ENCODE peak calls at places on chromosomes 3 and 15, in nine cellular contexts. O is endothelial cell of umbilical vein, H is GM12878, K is WTC11, Q is A549, F is HCT116, G is H1, Y is SK-N-SH, W is K562. N is an unnamed sample.

GRCh38 chr3:70981252-70981933 is 602.1 kb downstream of the FOXP1 start:
- DNase-seq in O (peak), H (no peak), K (no peak), Q (no peak), F (no peak), G (no peak), Y (no peak), W (no peak), N (no peak)

GRCh38 chr3:185537369-185537970 is 14.9 kb downstream of the LIPH start:
- DNase-seq in O (peak), H (peak), K (no peak), Q (peak), F (peak), G (no peak), Y (no peak), W (peak), N (peak)

GRCh38 chr3:132596326-132596725 is 744 bp upstream of the ACKR4 start:
- DNase-seq in O (no peak), H (no peak), K (no peak), Q (no peak), F (no peak), G (no peak), Y (no peak), W (no peak), N (no peak)

GRCh38 chr3:129013491-129013891 is 12.4 kb downstream of the EFCC1 start:
- DNase-seq in O (no peak), H (no peak), K (no peak), Q (peak), F (no peak), G (no peak), Y (no peak), W (peak), N (no peak)

GRCh38 chr3:178419078-178419477 is 117.2 kb upstream of the KCNMB2 start:
- DNase-seq in O (no peak), H (no peak), K (no peak), Q (no peak), F (no peak), G (no peak), Y (no peak), W (no peak), N (no peak)

GRCh38 chr3:128800241-128801187 is 74.5 kb downstream of the RAB7A start:
- DNase-seq in O (no peak), H (no peak), K (no peak), Q (no peak), F (no peak), G (no peak), Y (no peak), W (no peak), N (no peak)

GRCh38 chr3:170780955-170781354 is 89.0 kb downstream of the RPL22L1 start:
- DNase-seq in O (no peak), H (no peak), K (no peak), Q (no peak), F (no peak), G (no peak), Y (no peak), W (no peak), N (no peak)

GRCh38 chr3:10743366-10744097 is 72.5 kb upstream of the SLC6A11 start:
- DNase-seq in O (no peak), H (no peak), K (no peak), Q (no peak), F (no peak), G (no peak), Y (no peak), W (no peak), N (no peak)

GRCh38 chr3:80677796-80678195 is 910.0 kb upstream of the ROBO1 start:
- DNase-seq in O (peak), H (no peak), K (no peak), Q (no peak), F (no peak), G (no peak), Y (no peak), W (no peak), N (peak)

GRCh38 chr3:35639251-35640185 is at the start of gene ARPP21:
- DNase-seq in O (peak), H (no peak), K (peak), Q (peak), F (no peak), G (peak), Y (peak), W (no peak), N (peak)

GRCh38 chr15:34588046-34588674 is 4.7 kb upstream of the GOLGA8B start:
- DNase-seq in O (peak), H (no peak), K (peak), Q (peak), F (peak), G (peak), Y (peak), W (peak), N (peak)

GRCh38 chr3:114418107-114418506 is 124.3 kb downstream of the TIGIT start:
- DNase-seq in O (no peak), H (no peak), K (no peak), Q (no peak), F (no peak), G (no peak), Y (no peak), W (no peak), N (no peak)

GRCh38 chr3:122943828-122944190 is 83.8 kb downstream of the SEMA5B start:
- DNase-seq in O (no peak), H (no peak), K (no peak), Q (no peak), F (no peak), G (no peak), Y (no peak), W (no peak), N (no peak)

GRCh38 chr3:157523814-157524213 is 20.6 kb upstream of the VEPH1 start:
- DNase-seq in O (no peak), H (no peak), K (no peak), Q (no peak), F (no peak), G (no peak), Y (no peak), W (no peak), N (no peak)

GRCh38 chr3:193805448-193805847 is 212.4 kb downstream of the OPA1 start:
- DNase-seq in O (peak), H (no peak), K (no peak), Q (peak), F (peak), G (no peak), Y (peak), W (peak), N (no peak)

GRCh38 chr3:34634939-34635338 is 836.5 kb downstream of the PDCD6IP start:
- DNase-seq in O (no peak), H (no peak), K (no peak), Q (no peak), F (no peak), G (no peak), Y (no peak), W (no peak), N (no peak)

GRCh38 chr3:158106773-158107461 is 697 bp upstream of the SHOX2 start:
- DNase-seq in O (peak), H (no peak), K (peak), Q (peak), F (no peak), G (peak), Y (peak), W (no peak), N (no peak)

GRCh38 chr15:64547275-64547674 is 86.9 kb downstream of the ZNF609 start:
- DNase-seq in O (no peak), H (no peak), K (no peak), Q (no peak), F (no peak), G (no peak), Y (peak), W (no peak), N (no peak)

GRCh38 chr3:184488577-184488976 is 73.0 kb upstream of the EPHB3 start:
- DNase-seq in O (no peak), H (no peak), K (no peak), Q (no peak), F (no peak), G (no peak), Y (no peak), W (no peak), N (no peak)

GRCh38 chr3:13492048-13492447 is 11.9 kb downstream of the HDAC11 start:
- DNase-seq in O (no peak), H (no peak), K (no peak), Q (no peak), F (no peak), G (no peak), Y (no peak), W (no peak), N (no peak)

GRCh38 chr3:98701276-98701675 is 61.9 kb upstream of the ST3GAL6 start:
- DNase-seq in O (no peak), H (no peak), K (no peak), Q (no peak), F (no peak), G (no peak), Y (no peak), W (no peak), N (no peak)

GRCh38 chr3:46845860-46846623 is 17.2 kb downstream of the MYL3 start:
- DNase-seq in O (peak), H (no peak), K (peak), Q (no peak), F (no peak), G (peak), Y (peak), W (peak), N (peak)

GRCh38 chr15:45795487-45796069 is 160.7 kb downstream of the SQOR start:
- DNase-seq in O (peak), H (no peak), K (peak), Q (no peak), F (peak), G (no peak), Y (peak), W (no peak), N (peak)
- TF ChIP-seq MAX in O (no peak), H (no peak), K (no peak), Q (no peak), F (no peak), G (no peak), Y (no peak), W (no peak), N (no peak)

GRCh38 chr3:53082736-53083135 is 36.9 kb upstream of the SFMBT1 start:
- DNase-seq in O (no peak), H (no peak), K (no peak), Q (no peak), F (no peak), G (no peak), Y (no peak), W (no peak), N (no peak)

GRCh38 chr3:53083496-53083895 is 37.6 kb upstream of the SFMBT1 start:
- DNase-seq in O (no peak), H (no peak), K (no peak), Q (no peak), F (no peak), G (no peak), Y (peak), W (no peak), N (no peak)

GRCh38 chr3:53083949-53084309 is 38.1 kb upstream of the SFMBT1 start:
- DNase-seq in O (no peak), H (no peak), K (no peak), Q (no peak), F (no peak), G (no peak), Y (no peak), W (peak), N (no peak)

GRCh38 chr3:53085476-53085875 is 39.6 kb upstream of the SFMBT1 start:
- DNase-seq in O (no peak), H (no peak), K (no peak), Q (no peak), F (no peak), G (no peak), Y (no peak), W (no peak), N (no peak)

DNA sequence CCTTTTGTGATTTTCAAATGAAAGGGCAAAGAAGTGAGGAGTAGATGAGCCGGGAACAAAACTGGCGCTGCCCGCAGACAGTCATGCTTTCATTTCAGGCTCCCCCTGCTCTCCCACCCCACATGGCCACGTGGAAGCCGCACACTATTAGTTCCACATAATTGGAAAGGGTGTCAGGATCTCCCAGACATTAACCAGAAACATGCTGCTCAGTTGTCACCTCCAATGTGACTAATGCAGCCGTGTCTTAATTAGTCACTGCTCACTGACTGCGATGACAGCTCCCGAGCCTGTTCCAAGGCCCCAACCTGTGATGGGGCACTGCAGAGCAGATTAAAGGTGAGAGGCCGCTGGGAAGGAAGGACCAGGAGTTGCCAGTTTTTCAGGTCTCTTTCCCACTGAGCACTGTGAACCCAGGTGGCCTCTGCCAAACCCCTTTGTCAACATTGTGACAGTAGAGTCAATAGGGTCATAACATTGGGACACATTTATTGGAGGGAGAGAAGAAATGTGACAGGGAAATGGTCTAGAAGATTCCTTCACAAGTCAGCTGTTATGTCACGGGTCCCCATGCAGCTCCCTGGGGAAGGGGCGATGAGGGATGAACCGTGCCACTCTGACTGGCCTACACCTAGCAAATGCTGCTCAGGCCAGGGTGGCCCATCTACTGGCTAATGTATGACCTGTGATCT is 38.6 kb upstream of the SFMBT1 start:
- DNase-seq in O (no peak), H (no peak), K (peak), Q (no peak), F (no peak), G (no peak), Y (no peak), W (peak), N (no peak)
- TF ChIP-seq MAX in O (no peak), H (no peak), K (no peak), Q (no peak), F (peak), G (no peak), Y (no peak), W (peak), N (no peak)

DNA sequence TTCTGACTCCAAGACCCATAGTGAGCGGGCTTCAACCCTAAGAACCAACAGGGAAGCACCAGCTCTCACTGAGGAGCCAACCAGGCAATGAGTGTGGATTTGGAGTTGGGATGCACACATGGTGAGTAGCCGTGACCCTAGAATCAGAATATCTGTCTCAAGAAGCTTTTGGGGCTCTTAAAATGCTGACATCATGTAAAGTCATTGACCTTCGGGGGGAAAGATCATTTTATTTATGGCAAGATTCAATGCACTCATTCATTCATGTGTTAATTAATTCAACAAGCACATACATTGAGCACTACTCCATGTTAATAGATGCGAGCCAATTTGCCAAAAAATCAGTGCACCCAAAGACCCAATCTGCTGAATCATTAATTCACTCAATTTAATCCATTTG is 30.0 kb upstream of the LACTB start:
- DNase-seq in O (no peak), H (no peak), K (no peak), Q (no peak), F (no peak), G (no peak), Y (no peak), W (no peak), N (no peak)
- TF ChIP-seq MAX in O (no peak), H (no peak), K (no peak), Q (no peak), F (no peak), G (no peak), Y (no peak), W (no peak), N (no peak)

GRCh38 chr3:149610351-149611105 is 47.3 kb downstream of the WWTR1 start:
- DNase-seq in O (peak), H (no peak), K (no peak), Q (no peak), F (no peak), G (no peak), Y (no peak), W (no peak), N (no peak)
- TF ChIP-seq MAX in O (no peak), H (no peak), K (no peak), Q (no peak), F (no peak), G (no peak), Y (no peak), W (no peak), N (no peak)

DNA sequence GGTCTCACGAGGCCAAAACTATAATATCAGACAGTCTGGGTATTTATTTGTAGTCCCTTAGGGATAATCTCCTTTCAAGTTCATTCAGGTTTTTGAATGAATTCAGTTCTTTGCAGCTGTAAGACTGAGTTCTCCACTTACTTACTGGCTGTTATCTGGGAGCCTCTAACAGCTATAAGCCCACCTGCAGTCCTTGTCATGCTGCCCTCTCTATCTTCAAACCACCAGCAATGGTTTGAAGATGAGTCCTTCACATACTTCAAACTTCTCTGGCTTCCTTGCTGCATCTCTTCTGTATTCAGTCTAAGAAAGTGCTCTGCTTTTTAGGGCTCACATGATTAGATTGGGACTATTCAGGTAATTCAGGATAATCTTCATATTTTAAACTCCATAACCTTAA is 154.5 kb upstream of the STT3B start:
- DNase-seq in O (no peak), H (no peak), K (no peak), Q (no peak), F (no peak), G (no peak), Y (no peak), W (no peak), N (no peak)
- TF ChIP-seq MAX in O (no peak), H (no peak), K (no peak), Q (no peak), F (no peak), G (no peak), Y (no peak), W (no peak), N (no peak)

DNA sequence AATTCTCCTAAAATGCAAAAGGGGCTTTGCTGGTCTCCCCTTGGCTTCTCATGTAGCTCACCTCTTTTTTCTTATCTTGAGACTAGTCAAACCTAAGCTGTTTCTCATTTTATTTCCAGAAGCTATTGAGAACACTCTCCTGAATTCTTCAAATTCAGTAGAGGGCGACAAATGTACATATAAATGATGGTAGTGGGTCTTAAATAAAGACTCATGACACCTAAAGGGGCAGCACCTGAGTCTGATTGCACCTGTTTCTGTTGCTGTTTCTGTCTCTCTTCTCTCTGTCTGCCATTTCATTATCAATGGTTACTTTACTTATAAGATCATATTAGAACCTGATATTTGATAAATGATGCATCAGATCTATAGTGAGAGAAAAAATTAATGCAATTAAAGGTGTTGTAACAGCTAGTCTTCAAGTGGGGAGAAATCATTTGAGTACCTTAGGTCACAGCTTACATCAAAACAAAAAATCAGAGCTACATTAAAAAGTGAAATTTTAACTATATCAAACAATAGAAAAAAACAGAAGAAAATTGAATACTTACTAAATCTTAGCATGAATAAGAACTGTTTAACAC is 7.0 kb downstream of the ADIPOQ start:
- DNase-seq in O (peak), H (peak), K (no peak), Q (peak), F (peak), G (no peak), Y (peak), W (no peak), N (peak)
- TF ChIP-seq MAX in O (no peak), H (no peak), K (no peak), Q (no peak), F (no peak), G (no peak), Y (no peak), W (no peak), N (no peak)

DNA sequence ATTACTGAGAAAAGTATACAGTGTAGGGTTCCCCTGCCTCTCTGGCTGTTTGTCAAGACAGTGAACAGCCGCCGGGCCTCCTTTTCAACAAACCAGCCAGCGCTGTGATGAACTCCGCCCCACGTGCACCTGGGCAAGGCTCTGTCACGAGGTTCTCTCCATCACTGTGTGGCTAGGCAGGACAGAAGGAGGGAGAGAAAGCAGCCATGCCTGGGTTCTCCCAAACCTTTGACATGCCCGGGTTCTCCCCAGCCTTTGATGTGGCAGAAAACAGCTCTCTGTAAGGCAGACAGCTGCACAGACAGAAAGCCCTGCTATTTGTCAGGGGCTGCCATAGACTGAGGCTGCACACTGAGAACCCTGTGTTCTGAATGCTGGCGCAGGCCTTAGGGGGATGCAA is 101.4 kb upstream of the TRPM1 start:
- DNase-seq in O (no peak), H (no peak), K (no peak), Q (no peak), F (no peak), G (no peak), Y (no peak), W (no peak), N (no peak)
- TF ChIP-seq MAX in O (no peak), H (no peak), K (no peak), Q (no peak), F (no peak), G (no peak), Y (no peak), W (no peak), N (no peak)

GRCh38 chr15:80061581-80061980 is 2.1 kb downstream of the ZFAND6 start:
- DNase-seq in O (no peak), H (no peak), K (no peak), Q (no peak), F (no peak), G (no peak), Y (no peak), W (no peak), N (no peak)
- TF ChIP-seq MAX in O (no peak), H (no peak), K (no peak), Q (no peak), F (no peak), G (no peak), Y (no peak), W (no peak), N (no peak)

GRCh38 chr15:89148126-89148525 is 59.9 kb downstream of the ABHD2 start:
- DNase-seq in O (no peak), H (no peak), K (no peak), Q (no peak), F (no peak), G (no peak), Y (no peak), W (no peak), N (no peak)

GRCh38 chr15:89155656-89156055 is 65.7 kb downstream of the RLBP1 start:
- DNase-seq in O (no peak), H (no peak), K (no peak), Q (no peak), F (no peak), G (no peak), Y (no peak), W (no peak), N (no peak)

GRCh38 chr15:89149501-89150101 is 61.3 kb downstream of the ABHD2 start:
- DNase-seq in O (no peak), H (no peak), K (no peak), Q (no peak), F (no peak), G (no peak), Y (no peak), W (no peak), N (no peak)

GRCh38 chr15:89150286-89150685 is 62.0 kb downstream of the ABHD2 start:
- DNase-seq in O (no peak), H (no peak), K (no peak), Q (no peak), F (no peak), G (no peak), Y (no peak), W (no peak), N (no peak)

GRCh38 chr15:89150762-89151305 is 62.6 kb downstream of the ABHD2 start:
- DNase-seq in O (no peak), H (no peak), K (no peak), Q (no peak), F (no peak), G (no peak), Y (no peak), W (no peak), N (peak)
- TF ChIP-seq MAX in O (no peak), H (no peak), K (no peak), Q (no peak), F (no peak), G (no peak), Y (no peak), W (no peak), N (no peak)

N was measured in NB4.